ENCODE peak calls at places on chromosome 20, in ten cellular contexts. L, J, S, Q, B, G, Z, E, A and F are unnamed samples.
A peak's percentile ranks its signal among the peaks of the same experiment; 100 is the strongest.

GRCh38 chr20:50943091-50943490 is 11.9 kb upstream of the ADNP start:
- DNase-seq in L (no peak), J (no peak), S (no peak), Q (no peak), B (no peak), G (no peak), Z (no peak), E (no peak), A (no peak), F (no peak)

GRCh38 chr20:35180266-35180665 is 8.4 kb downstream of the PROCR start:
- DNase-seq in L (no peak), J (no peak), S (no peak), Q (no peak), B (no peak), G (no peak), Z (no peak), E (no peak), A (no peak), F (no peak)

GRCh38 chr20:13236990-13237720 is 16.1 kb downstream of the ISM1 start:
- DNase-seq in L (no peak), J (no peak), S (no peak), Q (no peak), B (no peak), G (no peak), Z (no peak), E (no peak), A (no peak), F (no peak)

GRCh38 chr20:9615766-9616454 is 101.5 kb downstream of the LAMP5 start:
- DNase-seq in L (no peak), J (no peak), S (no peak), Q (no peak), B (no peak), G (no peak), Z (no peak), E (no peak), A (no peak), F (no peak)

GRCh38 chr20:57657537-57658446 is 37.6 kb upstream of the ZBP1 start:
- DNase-seq in L (peak; percentile 11), J (no peak), S (peak; percentile 56), Q (no peak), B (no peak), G (peak; percentile 79), Z (peak; percentile 89), E (peak; percentile 31), A (no peak), F (peak; percentile 73)

GRCh38 chr20:38830356-38830755 is 24.9 kb downstream of the PPP1R16B start:
- DNase-seq in L (no peak), J (no peak), S (no peak), Q (no peak), B (no peak), G (no peak), Z (no peak), E (no peak), A (no peak), F (no peak)

GRCh38 chr20:17499041-17499440 is 32.1 kb downstream of the BFSP1 start:
- DNase-seq in L (no peak), J (peak; percentile 18), S (no peak), Q (no peak), B (no peak), G (no peak), Z (peak; percentile 72), E (no peak), A (peak; percentile 34), F (no peak)

GRCh38 chr20:18176318-18176785 is 38.7 kb downstream of the KAT14 start:
- DNase-seq in L (peak; percentile 30), J (no peak), S (no peak), Q (no peak), B (peak; percentile 67), G (no peak), Z (no peak), E (no peak), A (no peak), F (no peak)

GRCh38 chr20:32886652-32887051 is 27.9 kb downstream of the EFCAB8 start:
- DNase-seq in L (no peak), J (no peak), S (no peak), Q (no peak), B (peak; percentile 45), G (no peak), Z (no peak), E (no peak), A (no peak), F (no peak)

GRCh38 chr20:4180355-4180754 is 165.0 kb upstream of the RNF24 start:
- DNase-seq in L (no peak), J (no peak), S (no peak), Q (no peak), B (no peak), G (no peak), Z (no peak), E (no peak), A (no peak), F (no peak)

GRCh38 chr20:62381202-62381797 is 5.6 kb upstream of the RPS21 start:
- DNase-seq in L (no peak), J (no peak), S (no peak), Q (no peak), B (no peak), G (no peak), Z (peak; percentile 79), E (no peak), A (peak; percentile 42), F (no peak)

GRCh38 chr20:2798814-2799213 is 1.6 kb downstream of the CPXM1 start:
- DNase-seq in L (no peak), J (no peak), S (no peak), Q (no peak), B (peak; percentile 45), G (no peak), Z (no peak), E (no peak), A (no peak), F (no peak)
- H3K4me1 ChIP-seq in L (peaks cover 5% of the 10 kb centered on the region), J (peaks cover 16% of the 10 kb centered on the region), S (no peaks in the 10 kb centered on the region), Q (no peaks in the 10 kb centered on the region), B (peaks cover 19% of the 10 kb centered on the region), G (no peaks in the 10 kb centered on the region), Z (peaks cover 6% of the 10 kb centered on the region), E (no peaks in the 10 kb centered on the region), A (peaks cover 20% of the 10 kb centered on the region), F (peaks cover 20% of the 10 kb centered on the region)

GRCh38 chr20:19911810-19912382 is 105.3 kb upstream of the NAA20 start:
- DNase-seq in L (no peak), J (no peak), S (no peak), Q (no peak), B (no peak), G (no peak), Z (no peak), E (no peak), A (no peak), F (no peak)
- H3K4me1 ChIP-seq in L (peaks cover 17% of the 10 kb centered on the region), J (peaks cover 9% of the 10 kb centered on the region), S (peaks cover 16% of the 10 kb centered on the region), Q (peaks cover 3% of the 10 kb centered on the region), B (peaks cover 7% of the 10 kb centered on the region), G (no peaks in the 10 kb centered on the region), Z (peaks cover 35% of the 10 kb centered on the region), E (no peaks in the 10 kb centered on the region), A (peaks cover 14% of the 10 kb centered on the region), F (peaks cover 89% of the 10 kb centered on the region)

GRCh38 chr20:36544134-36545018 is 3.1 kb downstream of the MYL9 start:
- DNase-seq in L (peak; percentile 87), J (no peak), S (peak; percentile 67), Q (no peak), B (no peak), G (peak; percentile 91), Z (peak; percentile 40), E (no peak), A (peak; percentile 73), F (peak; percentile 70)
- H3K4me1 ChIP-seq in L (peaks cover 11% of the 10 kb centered on the region), J (peaks cover 40% of the 10 kb centered on the region), S (peaks cover 9% of the 10 kb centered on the region), Q (peaks cover 33% of the 10 kb centered on the region), B (peaks cover 16% of the 10 kb centered on the region), G (no peaks in the 10 kb centered on the region), Z (peaks cover 10% of the 10 kb centered on the region), E (no peaks in the 10 kb centered on the region), A (peaks cover 46% of the 10 kb centered on the region), F (peaks cover 95% of the 10 kb centered on the region)

DNA sequence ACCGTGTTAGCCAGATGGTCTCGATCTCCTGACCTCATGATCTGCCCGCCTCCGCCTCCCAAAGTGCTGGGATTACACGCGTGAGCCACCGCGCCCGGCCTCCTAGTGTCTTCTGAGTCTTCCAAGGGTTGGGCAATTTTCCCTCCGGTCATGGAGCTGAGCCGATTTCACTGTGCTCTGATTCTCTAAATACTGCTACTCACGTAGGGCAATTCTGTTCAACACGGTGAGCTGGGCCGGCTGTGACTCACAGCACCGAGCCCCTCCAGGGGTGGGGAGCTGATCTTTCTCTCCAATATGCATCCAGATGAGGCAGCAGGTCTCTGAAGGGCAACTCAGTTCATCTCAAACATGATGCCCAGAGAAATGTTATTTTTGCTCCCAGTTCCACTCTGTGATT is 71.6 kb upstream of the CD93 start:
- DNase-seq in L (no peak), J (no peak), S (no peak), Q (no peak), B (no peak), G (no peak), Z (peak; percentile 75), E (no peak), A (no peak), F (no peak)
- H3K4me1 ChIP-seq in L (peaks cover 9% of the 10 kb centered on the region), J (peaks cover 37% of the 10 kb centered on the region), S (peaks cover 24% of the 10 kb centered on the region), Q (peaks cover 4% of the 10 kb centered on the region), B (peaks cover 17% of the 10 kb centered on the region), G (peaks cover 8% of the 10 kb centered on the region), Z (peaks cover 50% of the 10 kb centered on the region), E (no peaks in the 10 kb centered on the region), A (peaks cover 57% of the 10 kb centered on the region), F (peaks cover 76% of the 10 kb centered on the region)